ENCODE peak calls at places on chromosomes 4 and X, in five cellular contexts. One of them, this sample, is unnamed.

GRCh38 chr4:88788424-88788823 is 90.8 kb upstream of the NAP1L5 start:
- DNase-seq in NCI-H345: no peak
- DNase-seq in stimulated activated CD4-positive, alpha-beta T cell treated with anti-CD3 and anti-CD28 coated beads, Interleukin-4, amount 100 ng/mL, for 48 hours: no peak
- DNase-seq in uterus: no peak
- DNase-seq in SW480: no peak
- DNase-seq in this sample: no peak

GRCh38 chrX:9656277-9656676 is 109.4 kb downstream of the GPR143 start:
- DNase-seq in NCI-H345: peak
- DNase-seq in stimulated activated CD4-positive, alpha-beta T cell treated with anti-CD3 and anti-CD28 coated beads, Interleukin-4, amount 100 ng/mL, for 48 hours: no peak
- DNase-seq in uterus: no peak
- DNase-seq in SW480: no peak
- DNase-seq in this sample: peak

GRCh38 chr4:82704156-82704555 is 94.4 kb downstream of the SCD5 start:
- DNase-seq in NCI-H345: no peak
- DNase-seq in stimulated activated CD4-positive, alpha-beta T cell treated with anti-CD3 and anti-CD28 coated beads, Interleukin-4, amount 100 ng/mL, for 48 hours: no peak
- DNase-seq in uterus: no peak
- DNase-seq in SW480: no peak
- DNase-seq in this sample: no peak

GRCh38 chrX:13717697-13718483 is 16.5 kb downstream of the TRAPPC2 start:
- DNase-seq in NCI-H345: no peak
- DNase-seq in stimulated activated CD4-positive, alpha-beta T cell treated with anti-CD3 and anti-CD28 coated beads, Interleukin-4, amount 100 ng/mL, for 48 hours: no peak
- DNase-seq in uterus: peak
- DNase-seq in SW480: no peak
- DNase-seq in this sample: no peak

GRCh38 chr4:140982613-140983340 is 150.5 kb downstream of the RNF150 start:
- DNase-seq in NCI-H345: no peak
- DNase-seq in stimulated activated CD4-positive, alpha-beta T cell treated with anti-CD3 and anti-CD28 coated beads, Interleukin-4, amount 100 ng/mL, for 48 hours: no peak
- DNase-seq in uterus: no peak
- DNase-seq in SW480: no peak
- DNase-seq in this sample: no peak

GRCh38 chr4:188719794-188720193 is 580.6 kb downstream of the TRIML1 start:
- DNase-seq in NCI-H345: no peak
- DNase-seq in stimulated activated CD4-positive, alpha-beta T cell treated with anti-CD3 and anti-CD28 coated beads, Interleukin-4, amount 100 ng/mL, for 48 hours: no peak
- DNase-seq in uterus: no peak
- DNase-seq in SW480: no peak
- DNase-seq in this sample: no peak

GRCh38 chrX:18294893-18295292 is 59.6 kb downstream of the SCML2 start:
- DNase-seq in NCI-H345: no peak
- DNase-seq in stimulated activated CD4-positive, alpha-beta T cell treated with anti-CD3 and anti-CD28 coated beads, Interleukin-4, amount 100 ng/mL, for 48 hours: no peak
- DNase-seq in uterus: no peak
- DNase-seq in SW480: no peak
- DNase-seq in this sample: no peak

GRCh38 chrX:113929004-113929403 is 654.9 kb upstream of the HTR2C start:
- DNase-seq in NCI-H345: no peak
- DNase-seq in stimulated activated CD4-positive, alpha-beta T cell treated with anti-CD3 and anti-CD28 coated beads, Interleukin-4, amount 100 ng/mL, for 48 hours: no peak
- DNase-seq in uterus: no peak
- DNase-seq in SW480: peak
- DNase-seq in this sample: no peak

GRCh38 chrX:39196192-39197102 is 395.2 kb downstream of the MID1IP1 start:
- DNase-seq in NCI-H345: peak
- DNase-seq in stimulated activated CD4-positive, alpha-beta T cell treated with anti-CD3 and anti-CD28 coated beads, Interleukin-4, amount 100 ng/mL, for 48 hours: peak
- DNase-seq in uterus: peak
- DNase-seq in SW480: peak
- DNase-seq in this sample: no peak

GRCh38 chrX:125998432-125998831 is 167.7 kb downstream of the DCAF12L2 start:
- DNase-seq in NCI-H345: no peak
- DNase-seq in stimulated activated CD4-positive, alpha-beta T cell treated with anti-CD3 and anti-CD28 coated beads, Interleukin-4, amount 100 ng/mL, for 48 hours: no peak
- DNase-seq in uterus: no peak
- DNase-seq in SW480: peak
- DNase-seq in this sample: no peak

GRCh38 chrX:77962068-77962902 is 7.2 kb downstream of the PGAM4 start:
- DNase-seq in NCI-H345: no peak
- DNase-seq in stimulated activated CD4-positive, alpha-beta T cell treated with anti-CD3 and anti-CD28 coated beads, Interleukin-4, amount 100 ng/mL, for 48 hours: no peak
- DNase-seq in uterus: no peak
- DNase-seq in SW480: no peak
- DNase-seq in this sample: no peak

GRCh38 chr4:106312997-106313522 is 2.9 kb downstream of the TBCK start:
- DNase-seq in NCI-H345: no peak
- DNase-seq in stimulated activated CD4-positive, alpha-beta T cell treated with anti-CD3 and anti-CD28 coated beads, Interleukin-4, amount 100 ng/mL, for 48 hours: no peak
- DNase-seq in uterus: no peak
- DNase-seq in SW480: no peak
- DNase-seq in this sample: no peak

GRCh38 chr4:98260579-98261290 is 449 bp upstream of the RAP1GDS1 start:
- DNase-seq in NCI-H345: peak
- DNase-seq in stimulated activated CD4-positive, alpha-beta T cell treated with anti-CD3 and anti-CD28 coated beads, Interleukin-4, amount 100 ng/mL, for 48 hours: peak
- DNase-seq in uterus: peak
- DNase-seq in SW480: peak
- DNase-seq in this sample: peak

GRCh38 chr4:188976644-188977115 is 837.4 kb downstream of the TRIML1 start:
- DNase-seq in NCI-H345: peak
- DNase-seq in stimulated activated CD4-positive, alpha-beta T cell treated with anti-CD3 and anti-CD28 coated beads, Interleukin-4, amount 100 ng/mL, for 48 hours: no peak
- DNase-seq in uterus: no peak
- DNase-seq in SW480: peak
- DNase-seq in this sample: peak

GRCh38 chr4:142696334-142697122 is 149.6 kb downstream of the INPP4B start:
- DNase-seq in NCI-H345: no peak
- DNase-seq in stimulated activated CD4-positive, alpha-beta T cell treated with anti-CD3 and anti-CD28 coated beads, Interleukin-4, amount 100 ng/mL, for 48 hours: no peak
- DNase-seq in uterus: no peak
- DNase-seq in SW480: no peak
- DNase-seq in this sample: no peak

GRCh38 chrX:101759000-101759399 is 99.3 kb upstream of the ARMCX2 start:
- DNase-seq in NCI-H345: no peak
- DNase-seq in stimulated activated CD4-positive, alpha-beta T cell treated with anti-CD3 and anti-CD28 coated beads, Interleukin-4, amount 100 ng/mL, for 48 hours: peak
- DNase-seq in uterus: peak
- DNase-seq in SW480: peak
- DNase-seq in this sample: no peak